ENCODE peak calls at places on chromosomes 5 and 9, in nine cellular contexts. H is BE2C, T is breast epithelium, G is Peyer's patch, Y is SK-N-SH, D is ascending aorta, L is heart right ventricle, W is SJSA1, X is aorta. N is an unnamed sample. For H3K4me1, the result is how much of the 10 kb centered on the place peaks cover.

GRCh38 chr9:129558063-129558550 is 62.8 kb downstream of the C9orf50 start:
- DNase-seq in H (peak), T (no peak), G (no peak), Y (peak), D (no peak), L (no peak), W (no peak), X (no peak), N (no peak)

GRCh38 chr5:175466700-175467318 is 11.6 kb upstream of the SFXN1 start:
- DNase-seq in H (no peak), T (peak), G (no peak), Y (no peak), D (no peak), L (peak), W (no peak), X (peak), N (no peak)

GRCh38 chr9:85248514-85249312 is 493.0 kb downstream of the AGTPBP1 start:
- DNase-seq in H (no peak), T (no peak), G (no peak), Y (no peak), D (no peak), L (no peak), W (no peak), X (no peak), N (no peak)

GRCh38 chr9:111300140-111300735 is 29.8 kb downstream of the OR2K2 start:
- DNase-seq in H (no peak), T (no peak), G (no peak), Y (no peak), D (no peak), L (no peak), W (no peak), X (no peak), N (no peak)

GRCh38 chr5:95595289-95595931 is 24.5 kb upstream of the GPR150 start:
- DNase-seq in H (no peak), T (no peak), G (no peak), Y (no peak), D (no peak), L (no peak), W (no peak), X (no peak), N (no peak)

GRCh38 chr5:26955161-26955560 is 83.2 kb downstream of the CDH9 start:
- DNase-seq in H (no peak), T (no peak), G (no peak), Y (no peak), D (no peak), L (no peak), W (no peak), X (no peak), N (no peak)

GRCh38 chr5:171848911-171849520 is 63.4 kb downstream of the SMIM23 start:
- DNase-seq in H (no peak), T (no peak), G (no peak), Y (no peak), D (no peak), L (no peak), W (no peak), X (no peak), N (no peak)

GRCh38 chr5:116830079-116830478 is 255.5 kb upstream of the SEMA6A start:
- DNase-seq in H (no peak), T (no peak), G (no peak), Y (no peak), D (no peak), L (no peak), W (no peak), X (no peak), N (no peak)

GRCh38 chr5:117405197-117405596 is 830.6 kb upstream of the SEMA6A start:
- DNase-seq in H (no peak), T (no peak), G (no peak), Y (no peak), D (no peak), L (no peak), W (no peak), X (no peak), N (no peak)

GRCh38 chr5:82425591-82425990 is 147.4 kb upstream of the RPS23 start:
- DNase-seq in H (no peak), T (no peak), G (no peak), Y (no peak), D (peak), L (no peak), W (no peak), X (no peak), N (no peak)

GRCh38 chr9:117737721-117738226 is 33.6 kb downstream of the TLR4 start:
- DNase-seq in H (no peak), T (no peak), G (no peak), Y (no peak), D (no peak), L (no peak), W (no peak), X (no peak), N (no peak)

GRCh38 chr5:72433520-72433919 is 73.7 kb downstream of the ZNF366 start:
- DNase-seq in H (no peak), T (no peak), G (no peak), Y (no peak), D (no peak), L (no peak), W (no peak), X (no peak), N (no peak)

GRCh38 chr9:127380479-127380878 is 16.5 kb upstream of the SLC2A8 start:
- DNase-seq in H (no peak), T (no peak), G (no peak), Y (no peak), D (no peak), L (no peak), W (no peak), X (no peak), N (no peak)

GRCh38 chr5:81428446-81428845 is 34.5 kb upstream of the ACOT12 start:
- DNase-seq in H (no peak), T (no peak), G (no peak), Y (no peak), D (no peak), L (no peak), W (no peak), X (no peak), N (no peak)

GRCh38 chr5:86797677-86798076 is 179.9 kb downstream of the COX7C start:
- DNase-seq in H (no peak), T (no peak), G (no peak), Y (no peak), D (no peak), L (no peak), W (no peak), X (no peak), N (no peak)

GRCh38 chr5:8376478-8376877 is 507.5 kb downstream of the MTRR start:
- DNase-seq in H (no peak), T (no peak), G (no peak), Y (no peak), D (no peak), L (no peak), W (no peak), X (no peak), N (no peak)

GRCh38 chr9:108468364-108468763 is 387.4 kb downstream of the ACTL7B start:
- DNase-seq in H (peak), T (no peak), G (no peak), Y (peak), D (no peak), L (no peak), W (peak), X (no peak), N (no peak)
- H3K4me1 ChIP-seq in H (under half), T (under half), G (under half), Y (under half), D (under half), L (under half), W (under half), X (under half), N (under half)

DNA sequence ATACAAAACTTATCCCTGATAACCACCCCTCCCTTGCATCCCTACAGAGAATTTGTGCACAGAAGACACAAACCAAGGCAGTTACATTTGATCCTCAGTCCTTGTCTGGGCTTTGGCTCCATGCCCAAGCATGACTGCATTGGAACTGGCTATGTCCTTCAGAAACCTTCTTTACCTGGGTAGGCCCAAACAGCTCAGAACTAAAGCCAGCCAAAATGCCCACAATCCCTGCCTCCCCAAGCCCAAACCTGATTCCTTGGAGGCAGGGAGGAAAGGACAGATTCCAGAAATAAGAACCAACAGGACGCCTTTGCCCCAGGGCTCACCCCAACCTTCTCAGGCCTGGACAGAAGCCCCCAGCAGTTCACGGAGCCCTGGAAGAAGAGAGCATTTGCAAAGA is 8.2 kb downstream of the IL17B start:
- DNase-seq in H (no peak), T (no peak), G (no peak), Y (no peak), D (peak), L (no peak), W (no peak), X (no peak), N (no peak)
- H3K4me1 ChIP-seq in H (under half), T (under half), G (under half), Y (under half), D (under half), L (under half), W (under half), X (under half), N (under half)

DNA sequence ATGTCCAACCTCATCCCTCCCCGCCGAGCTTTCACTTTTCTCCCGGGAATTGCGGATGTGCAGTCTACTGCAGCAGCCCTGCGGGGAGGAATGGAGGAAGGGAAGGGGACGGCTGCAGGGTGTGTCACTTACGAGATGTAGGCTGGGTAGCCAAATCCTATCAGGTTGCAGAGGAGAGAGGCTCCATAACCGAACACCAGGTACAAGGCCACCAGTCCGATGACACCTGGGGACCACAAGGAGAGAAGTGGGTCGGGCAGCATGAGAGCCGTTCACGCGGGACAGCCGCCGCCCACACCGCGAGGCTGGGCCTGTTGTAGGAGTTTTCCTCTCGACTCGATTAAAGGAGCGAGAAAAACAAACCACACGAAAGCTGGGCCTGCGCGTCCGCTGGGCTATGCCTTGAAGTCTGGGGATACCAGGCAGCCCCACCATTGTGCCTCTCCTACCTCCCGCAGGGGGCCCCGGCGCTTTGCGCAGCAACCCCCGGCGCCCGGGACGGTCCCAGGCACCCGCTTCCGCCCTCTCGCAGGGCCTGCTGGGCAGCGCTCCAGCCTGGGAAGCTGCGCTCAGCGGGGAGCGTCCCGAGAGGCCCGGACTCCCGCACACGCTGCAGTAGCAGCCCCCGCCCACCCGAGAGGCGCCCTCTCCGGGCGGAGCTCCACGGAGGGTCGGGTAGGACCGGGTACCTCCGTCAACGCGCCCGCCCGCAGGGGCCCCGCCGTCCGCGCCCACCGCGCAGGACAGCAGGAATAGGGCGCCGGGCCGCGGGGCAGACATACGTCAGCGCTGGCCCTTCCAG is 795 bp downstream of the REEP5 start:
- DNase-seq in H (peak), T (peak), G (peak), Y (peak), D (peak), L (peak), W (peak), X (peak), N (peak)
- H3K4me1 ChIP-seq in H (under half), T (under half), G (under half), Y (under half), D (under half), L (half or more), W (under half), X (under half), N (half or more)

GRCh38 chr9:121613009-121613766 is 38.2 kb upstream of the DAB2IP start:
- DNase-seq in H (no peak), T (no peak), G (no peak), Y (no peak), D (no peak), L (no peak), W (no peak), X (no peak), N (no peak)
- H3K4me1 ChIP-seq in H (under half), T (under half), G (under half), Y (under half), D (under half), L (half or more), W (under half), X (under half), N (under half)

GRCh38 chr9:136337416-136338395 is 10.4 kb downstream of the GPSM1 start:
- DNase-seq in H (no peak), T (no peak), G (no peak), Y (no peak), D (no peak), L (no peak), W (peak), X (no peak), N (no peak)
- H3K4me1 ChIP-seq in H (under half), T (under half), G (under half), Y (under half), D (under half), L (under half), W (half or more), X (under half), N (under half)

DNA sequence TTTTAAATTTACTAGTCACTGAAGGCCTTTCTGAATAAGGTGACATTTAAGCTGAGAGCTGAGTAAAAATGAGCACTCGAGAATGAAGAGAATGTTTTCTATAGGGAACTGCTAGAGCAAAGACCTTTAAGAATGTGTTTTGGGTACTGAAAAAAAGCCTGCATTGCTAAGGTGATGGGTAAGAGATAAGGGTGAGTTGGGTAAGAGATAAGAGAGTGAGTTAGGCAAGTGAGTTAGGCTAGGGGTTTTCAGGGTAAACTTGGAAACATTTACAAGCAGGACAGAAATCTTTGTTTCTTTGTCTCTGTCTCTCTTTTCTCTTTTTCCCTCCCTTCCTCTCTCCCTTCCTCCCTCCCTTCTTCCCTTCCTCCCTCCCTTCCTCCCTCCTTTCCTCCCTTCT is 5.6 kb downstream of the RAD23B start:
- DNase-seq in H (no peak), T (no peak), G (no peak), Y (no peak), D (no peak), L (no peak), W (no peak), X (no peak), N (no peak)
- H3K4me1 ChIP-seq in H (under half), T (under half), G (under half), Y (under half), D (under half), L (half or more), W (under half), X (under half), N (half or more)

N was measured in suprapubic skin.